ENCODE peak calls at places on chromosomes 2 and 18, in nine cellular contexts. S is progenitor cell of endocrine pancreas; E is LNCaP clone FGC; J is glutamatergic neuron; D is cardiac muscle cell; M is CD8-positive, alpha-beta T cell; R is mammary epithelial cell; T is A549; C is PC-3. X is an unnamed sample.

GRCh38 chr18:3985030-3985429 is 470.1 kb downstream of the DLGAP1 start:
- DNase-seq in S (no peak), E (no peak), J (no peak), D (no peak), M (no peak), R (no peak), T (no peak), C (no peak), X (peak; percentile 28)

GRCh38 chr2:196318517-196319377 is 147.4 kb upstream of the STK17B start:
- DNase-seq in S (no peak), E (no peak), J (no peak), D (no peak), M (no peak), R (no peak), T (no peak), C (no peak), X (no peak)

GRCh38 chr2:28558918-28559317 is 63.1 kb downstream of the PLB1 start:
- DNase-seq in S (no peak), E (no peak), J (no peak), D (peak; percentile 67), M (no peak), R (no peak), T (no peak), C (no peak), X (no peak)

GRCh38 chr2:219178377-219179175 is 501 bp downstream of the RETREG2 start:
- DNase-seq in S (no peak), E (no peak), J (peak; percentile 73), D (peak; percentile 47), M (no peak), R (peak; percentile 32), T (peak; percentile 21), C (peak; percentile 13), X (peak; percentile 12)

GRCh38 chr2:157990173-157990572 is 111.5 kb upstream of the UPP2 start:
- DNase-seq in S (no peak), E (no peak), J (no peak), D (no peak), M (no peak), R (no peak), T (no peak), C (no peak), X (no peak)

GRCh38 chr2:121366040-121366439 is 81.0 kb upstream of the TFCP2L1 start:
- DNase-seq in S (no peak), E (peak; percentile 59), J (no peak), D (no peak), M (no peak), R (no peak), T (no peak), C (no peak), X (no peak)

GRCh38 chr2:20640411-20641122 is 10.3 kb downstream of the HS1BP3 start:
- DNase-seq in S (no peak), E (no peak), J (no peak), D (no peak), M (no peak), R (no peak), T (no peak), C (no peak), X (no peak)

GRCh38 chr2:42105330-42106256 is 57.8 kb downstream of the PKDCC start:
- DNase-seq in S (no peak), E (no peak), J (no peak), D (no peak), M (peak; percentile 73), R (no peak), T (no peak), C (no peak), X (no peak)

GRCh38 chr2:33126973-33127372 is 180.2 kb downstream of the LTBP1 start:
- DNase-seq in S (no peak), E (peak; percentile 27), J (no peak), D (peak; percentile 44), M (no peak), R (peak; percentile 60), T (no peak), C (peak; percentile 82), X (peak; percentile 36)

GRCh38 chr2:8135051-8135675 is 546.7 kb upstream of the ID2 start:
- DNase-seq in S (no peak), E (no peak), J (no peak), D (no peak), M (no peak), R (no peak), T (no peak), C (no peak), X (no peak)

GRCh38 chr2:172967036-172967982 is 108.3 kb upstream of the MAP3K20 start:
- DNase-seq in S (no peak), E (no peak), J (no peak), D (no peak), M (no peak), R (no peak), T (no peak), C (no peak), X (no peak)

GRCh38 chr2:9668686-9669338 is 38.0 kb upstream of the YWHAQ start:
- DNase-seq in S (no peak), E (peak; percentile 74), J (no peak), D (no peak), M (no peak), R (no peak), T (no peak), C (no peak), X (no peak)

GRCh38 chr2:168993538-168993937 is 37.6 kb downstream of the ABCB11 start:
- DNase-seq in S (no peak), E (no peak), J (no peak), D (no peak), M (no peak), R (no peak), T (no peak), C (no peak), X (no peak)

DNA sequence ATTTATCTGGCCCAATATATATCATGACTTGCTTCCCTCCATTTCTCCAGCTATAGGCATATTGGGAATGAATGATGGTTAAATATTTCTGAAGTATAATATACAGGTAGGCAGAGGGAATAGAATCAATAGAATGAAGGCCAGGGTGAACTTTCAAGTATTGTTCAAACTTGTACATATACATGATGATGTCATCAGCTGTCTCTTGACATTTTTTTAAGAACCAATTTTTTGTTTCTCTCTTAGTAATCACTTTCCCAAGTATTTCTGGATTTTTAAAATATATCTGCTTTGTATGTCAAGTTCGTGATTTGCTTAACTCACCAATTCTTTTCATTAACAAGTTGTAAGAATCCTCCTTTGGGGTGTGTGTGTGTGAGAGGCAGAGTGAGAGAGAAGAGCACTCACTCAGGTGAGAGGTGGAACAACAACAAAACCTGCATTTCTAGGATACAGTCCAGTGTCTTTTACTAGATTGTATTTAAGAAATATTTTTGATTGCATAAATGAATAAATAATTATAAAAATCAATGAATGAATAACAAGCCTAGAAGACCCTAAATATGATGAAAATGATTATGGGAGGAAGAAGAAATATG is 1239.1 kb downstream of the LRP1B start:
- DNase-seq in S (no peak), E (no peak), J (no peak), D (no peak), M (no peak), R (peak; percentile 12), T (no peak), C (peak; percentile 12), X (peak; percentile 4)
- TF ChIP-seq CTCF in S (peak; percentile 52), E (peak; percentile 31), J (peak; percentile 39), D (no peak), M (no peak), R (peak; percentile 27), T (no peak), C (peak; percentile 52), X (no peak)

GRCh38 chr2:74440378-74441110 is 1.2 kb downstream of the RTKN start:
- DNase-seq in S (peak; percentile 87), E (no peak), J (peak; percentile 93), D (peak; percentile 90), M (no peak), R (peak; percentile 81), T (peak; percentile 100), C (peak; percentile 82), X (peak; percentile 55)
- TF ChIP-seq CTCF in S (peak; percentile 31), E (no peak), J (no peak), D (peak; percentile 13), M (no peak), R (peak; percentile 3), T (no peak), C (peak; percentile 26), X (peak; percentile 31)

GRCh38 chr2:240713071-240713927 is 21.6 kb downstream of the AQP12A start:
- DNase-seq in S (no peak), E (no peak), J (peak; percentile 19), D (no peak), M (no peak), R (no peak), T (no peak), C (no peak), X (no peak)

GRCh38 chr2:240712121-240712520 is 20.5 kb downstream of the AQP12A start:
- DNase-seq in S (no peak), E (no peak), J (no peak), D (no peak), M (no peak), R (no peak), T (no peak), C (no peak), X (no peak)

GRCh38 chr2:240714747-240715725 is 23.4 kb downstream of the AQP12A start:
- DNase-seq in S (no peak), E (no peak), J (peak; percentile 19), D (no peak), M (no peak), R (no peak), T (no peak), C (no peak), X (no peak)

GRCh38 chr2:240716130-240716798 is 24.6 kb downstream of the AQP12A start:
- DNase-seq in S (no peak), E (no peak), J (peak; percentile 12), D (no peak), M (no peak), R (no peak), T (no peak), C (no peak), X (no peak)

GRCh38 chr2:240713928-240714746 is 22.5 kb downstream of the AQP12A start:
- DNase-seq in S (no peak), E (no peak), J (peak; percentile 22), D (no peak), M (no peak), R (no peak), T (no peak), C (no peak), X (no peak)
- TF ChIP-seq CTCF in S (no peak), E (no peak), J (no peak), D (no peak), M (no peak), R (no peak), T (no peak), C (no peak), X (no peak)

GRCh38 chr18:49949991-49950395 is 136.7 kb upstream of the ACAA2 start:
- DNase-seq in S (no peak), E (no peak), J (no peak), D (no peak), M (peak; percentile 1), R (no peak), T (no peak), C (no peak), X (no peak)

GRCh38 chr18:49948975-49949374 is 135.6 kb upstream of the ACAA2 start:
- DNase-seq in S (no peak), E (no peak), J (no peak), D (no peak), M (no peak), R (no peak), T (no peak), C (no peak), X (no peak)

DNA sequence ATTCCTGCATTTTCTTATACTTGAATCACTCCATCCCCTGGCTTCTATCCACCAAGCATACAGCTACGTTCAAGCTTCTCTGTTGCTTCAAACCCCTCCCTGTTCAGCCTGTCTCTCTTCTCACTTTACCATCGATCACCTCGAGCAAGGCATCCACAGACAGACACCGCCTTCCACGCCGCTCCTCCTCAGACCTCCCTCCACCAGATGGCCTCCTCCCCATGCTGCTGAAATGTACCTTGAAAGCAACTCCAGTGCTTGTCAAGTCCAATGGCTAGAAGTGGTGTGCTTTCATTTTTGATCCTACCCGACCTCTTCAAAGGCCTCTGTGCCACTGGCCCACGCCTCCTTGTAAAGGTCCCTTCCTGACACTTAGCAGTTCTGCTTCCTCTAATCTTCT is 131.3 kb upstream of the ACAA2 start:
- DNase-seq in S (no peak), E (no peak), J (no peak), D (peak; percentile 21), M (no peak), R (no peak), T (no peak), C (no peak), X (no peak)
- TF ChIP-seq CTCF in S (peak; percentile 25), E (no peak), J (no peak), D (peak; percentile 17), M (no peak), R (no peak), T (peak; percentile 5), C (no peak), X (no peak)